ENCODE peak calls at places on chromosomes 1 and 21, in eight cellular contexts. One of them, this sample, is unnamed.

GRCh38 chr1:156073110-156073693 is 9.1 kb downstream of the MEX3A start:
- DNase-seq in sigmoid colon: no peak
- DNase-seq in left ventricle myocardium inferior: no peak
- DNase-seq in IMR-90: no peak
- DNase-seq in GM06990: no peak
- DNase-seq in mammary epithelial cell: no peak
- DNase-seq in adipocyte: no peak
- DNase-seq in GM23248: no peak
- DNase-seq in this sample: no peak

GRCh38 chr1:238139713-238140112 is 249.0 kb upstream of the ZP4 start:
- DNase-seq in sigmoid colon: no peak
- DNase-seq in left ventricle myocardium inferior: no peak
- DNase-seq in IMR-90: no peak
- DNase-seq in GM06990: no peak
- DNase-seq in mammary epithelial cell: peak; percentile 84
- DNase-seq in adipocyte: no peak
- DNase-seq in GM23248: no peak
- DNase-seq in this sample: no peak

GRCh38 chr1:47584249-47584648 is 146.4 kb downstream of the FOXD2 start:
- DNase-seq in sigmoid colon: no peak
- DNase-seq in left ventricle myocardium inferior: no peak
- DNase-seq in IMR-90: no peak
- DNase-seq in GM06990: no peak
- DNase-seq in mammary epithelial cell: no peak
- DNase-seq in adipocyte: no peak
- DNase-seq in GM23248: no peak
- DNase-seq in this sample: no peak

GRCh38 chr1:95012389-95012788 is 60.4 kb downstream of the ALG14 start:
- DNase-seq in sigmoid colon: no peak
- DNase-seq in left ventricle myocardium inferior: no peak
- DNase-seq in IMR-90: peak; percentile 99
- DNase-seq in GM06990: no peak
- DNase-seq in mammary epithelial cell: no peak
- DNase-seq in adipocyte: no peak
- DNase-seq in GM23248: peak; percentile 85
- DNase-seq in this sample: no peak

GRCh38 chr1:247089616-247090375 is 11.2 kb upstream of the ZNF670 start:
- DNase-seq in sigmoid colon: no peak
- DNase-seq in left ventricle myocardium inferior: no peak
- DNase-seq in IMR-90: no peak
- DNase-seq in GM06990: no peak
- DNase-seq in mammary epithelial cell: no peak
- DNase-seq in adipocyte: no peak
- DNase-seq in GM23248: no peak
- DNase-seq in this sample: no peak

GRCh38 chr1:222369991-222370910 is 177.7 kb downstream of the HHIPL2 start:
- DNase-seq in sigmoid colon: no peak
- DNase-seq in left ventricle myocardium inferior: no peak
- DNase-seq in IMR-90: peak; percentile 97
- DNase-seq in GM06990: no peak
- DNase-seq in mammary epithelial cell: peak; percentile 57
- DNase-seq in adipocyte: peak; percentile 34
- DNase-seq in GM23248: peak; percentile 85
- DNase-seq in this sample: no peak

GRCh38 chr1:38815903-38816627 is 43.5 kb downstream of the RRAGC start:
- DNase-seq in sigmoid colon: no peak
- DNase-seq in left ventricle myocardium inferior: no peak
- DNase-seq in IMR-90: no peak
- DNase-seq in GM06990: peak; percentile 78
- DNase-seq in mammary epithelial cell: no peak
- DNase-seq in adipocyte: no peak
- DNase-seq in GM23248: peak; percentile 29
- DNase-seq in this sample: peak; percentile 87

GRCh38 chr1:28326980-28327379 is 1.9 kb upstream of the MED18 start:
- DNase-seq in sigmoid colon: no peak
- DNase-seq in left ventricle myocardium inferior: no peak
- DNase-seq in IMR-90: peak; percentile 12
- DNase-seq in GM06990: no peak
- DNase-seq in mammary epithelial cell: peak; percentile 74
- DNase-seq in adipocyte: no peak
- DNase-seq in GM23248: peak; percentile 30
- DNase-seq in this sample: peak; percentile 38

GRCh38 chr1:104801344-104801743 is 1051.6 kb downstream of the AMY1C start:
- DNase-seq in sigmoid colon: no peak
- DNase-seq in left ventricle myocardium inferior: no peak
- DNase-seq in IMR-90: no peak
- DNase-seq in GM06990: no peak
- DNase-seq in mammary epithelial cell: no peak
- DNase-seq in adipocyte: no peak
- DNase-seq in GM23248: no peak
- DNase-seq in this sample: no peak

GRCh38 chr1:183227963-183228649 is 42.0 kb downstream of the LAMC2 start:
- DNase-seq in sigmoid colon: no peak
- DNase-seq in left ventricle myocardium inferior: peak; percentile 36
- DNase-seq in IMR-90: peak; percentile 41
- DNase-seq in GM06990: no peak
- DNase-seq in mammary epithelial cell: no peak
- DNase-seq in adipocyte: peak; percentile 72
- DNase-seq in GM23248: peak; percentile 68
- DNase-seq in this sample: no peak

GRCh38 chr21:45306832-45307571 is 19.3 kb upstream of the POFUT2 start:
- DNase-seq in sigmoid colon: peak; percentile 96
- DNase-seq in left ventricle myocardium inferior: peak; percentile 86
- DNase-seq in IMR-90: peak; percentile 93
- DNase-seq in GM06990: no peak
- DNase-seq in mammary epithelial cell: peak; percentile 55
- DNase-seq in adipocyte: peak; percentile 59
- DNase-seq in GM23248: peak; percentile 74
- DNase-seq in this sample: no peak

GRCh38 chr1:33350611-33351280 is 29.8 kb upstream of the A3GALT2 start:
- DNase-seq in sigmoid colon: no peak
- DNase-seq in left ventricle myocardium inferior: no peak
- DNase-seq in IMR-90: no peak
- DNase-seq in GM06990: no peak
- DNase-seq in mammary epithelial cell: no peak
- DNase-seq in adipocyte: no peak
- DNase-seq in GM23248: no peak
- DNase-seq in this sample: no peak

GRCh38 chr1:101200513-101200912 is 36.3 kb upstream of the S1PR1 start:
- DNase-seq in sigmoid colon: no peak
- DNase-seq in left ventricle myocardium inferior: no peak
- DNase-seq in IMR-90: peak; percentile 93
- DNase-seq in GM06990: no peak
- DNase-seq in mammary epithelial cell: peak; percentile 75
- DNase-seq in adipocyte: peak; percentile 84
- DNase-seq in GM23248: peak; percentile 95
- DNase-seq in this sample: no peak

GRCh38 chr1:39639333-39640130 is at the start of gene HEYL:
- DNase-seq in sigmoid colon: peak; percentile 82
- DNase-seq in left ventricle myocardium inferior: peak; percentile 85
- DNase-seq in IMR-90: peak; percentile 19
- DNase-seq in GM06990: peak; percentile 39
- DNase-seq in mammary epithelial cell: no peak
- DNase-seq in adipocyte: no peak
- DNase-seq in GM23248: peak; percentile 59
- DNase-seq in this sample: no peak

GRCh38 chr1:28144203-28145135 is 32.0 kb downstream of the PTAFR start:
- DNase-seq in sigmoid colon: no peak
- DNase-seq in left ventricle myocardium inferior: no peak
- DNase-seq in IMR-90: peak; percentile 80
- DNase-seq in GM06990: peak; percentile 90
- DNase-seq in mammary epithelial cell: peak; percentile 94
- DNase-seq in adipocyte: peak; percentile 21
- DNase-seq in GM23248: peak; percentile 74
- DNase-seq in this sample: peak; percentile 26

GRCh38 chr1:179146476-179146875 is 64.6 kb downstream of the TOR3A start:
- DNase-seq in sigmoid colon: no peak
- DNase-seq in left ventricle myocardium inferior: no peak
- DNase-seq in IMR-90: no peak
- DNase-seq in GM06990: no peak
- DNase-seq in mammary epithelial cell: no peak
- DNase-seq in adipocyte: no peak
- DNase-seq in GM23248: no peak
- DNase-seq in this sample: no peak

GRCh38 chr1:229694053-229694693 is 68.1 kb downstream of the URB2 start:
- DNase-seq in sigmoid colon: peak; percentile 95
- DNase-seq in left ventricle myocardium inferior: peak; percentile 83
- DNase-seq in IMR-90: peak; percentile 81
- DNase-seq in GM06990: no peak
- DNase-seq in mammary epithelial cell: no peak
- DNase-seq in adipocyte: peak; percentile 51
- DNase-seq in GM23248: peak; percentile 92
- DNase-seq in this sample: no peak

GRCh38 chr1:223713546-223714420 is 1.4 kb downstream of the CAPN2 start:
- DNase-seq in sigmoid colon: no peak
- DNase-seq in left ventricle myocardium inferior: no peak
- DNase-seq in IMR-90: peak; percentile 26
- DNase-seq in GM06990: no peak
- DNase-seq in mammary epithelial cell: peak; percentile 68
- DNase-seq in adipocyte: peak; percentile 37
- DNase-seq in GM23248: peak; percentile 37
- DNase-seq in this sample: no peak

GRCh38 chr1:223712856-223713494 is 636 bp downstream of the CAPN2 start:
- DNase-seq in sigmoid colon: peak; percentile 74
- DNase-seq in left ventricle myocardium inferior: peak; percentile 47
- DNase-seq in IMR-90: no peak
- DNase-seq in GM06990: no peak
- DNase-seq in mammary epithelial cell: no peak
- DNase-seq in adipocyte: peak; percentile 59
- DNase-seq in GM23248: peak; percentile 58
- DNase-seq in this sample: no peak

GRCh38 chr1:223715710-223716103 is 3.4 kb downstream of the CAPN2 start:
- DNase-seq in sigmoid colon: no peak
- DNase-seq in left ventricle myocardium inferior: no peak
- DNase-seq in IMR-90: no peak
- DNase-seq in GM06990: no peak
- DNase-seq in mammary epithelial cell: no peak
- DNase-seq in adipocyte: no peak
- DNase-seq in GM23248: no peak
- DNase-seq in this sample: no peak

GRCh38 chr1:223714849-223715709 is 2.7 kb downstream of the CAPN2 start:
- DNase-seq in sigmoid colon: no peak
- DNase-seq in left ventricle myocardium inferior: no peak
- DNase-seq in IMR-90: peak; percentile 96
- DNase-seq in GM06990: no peak
- DNase-seq in mammary epithelial cell: peak; percentile 93
- DNase-seq in adipocyte: peak; percentile 91
- DNase-seq in GM23248: peak; percentile 89
- DNase-seq in this sample: no peak

DNA sequence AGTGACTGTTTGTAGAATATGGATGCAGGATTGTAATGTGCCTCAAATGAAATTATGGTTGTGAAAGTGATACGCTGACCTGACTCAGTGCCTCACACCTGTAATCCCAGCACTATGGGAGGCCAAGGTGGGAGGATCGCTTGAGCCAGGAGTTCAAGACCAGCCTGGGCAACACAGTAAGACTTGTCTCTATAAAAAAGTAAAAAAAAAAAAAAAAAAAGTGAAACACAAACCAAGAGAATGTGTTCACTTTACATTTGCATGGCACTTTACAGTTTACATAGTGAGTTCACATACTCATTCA is 2.0 kb downstream of the CAPN2 start:
- DNase-seq in sigmoid colon: no peak
- DNase-seq in left ventricle myocardium inferior: no peak
- DNase-seq in IMR-90: no peak
- DNase-seq in GM06990: no peak
- DNase-seq in mammary epithelial cell: no peak
- DNase-seq in adipocyte: no peak
- DNase-seq in GM23248: no peak
- DNase-seq in this sample: no peak
- H3K4me3 ChIP-seq in sigmoid colon: no peak overlapping the region
- H3K4me3 ChIP-seq in left ventricle myocardium inferior: peak overlapping the region; percentile 90
- H3K4me3 ChIP-seq in IMR-90: peak overlapping the region; percentile 99
- H3K4me3 ChIP-seq in GM06990: peak overlapping the region; percentile 89
- H3K4me3 ChIP-seq in mammary epithelial cell: peak overlapping the region; percentile 88
- H3K4me3 ChIP-seq in adipocyte: peak overlapping the region; percentile 96
- H3K4me3 ChIP-seq in GM23248: peak overlapping the region; percentile 89
- H3K4me3 ChIP-seq in this sample: no peak overlapping the region

GRCh38 chr1:65527211-65527610 is 106.7 kb downstream of the LEPR start:
- DNase-seq in sigmoid colon: no peak
- DNase-seq in left ventricle myocardium inferior: no peak
- DNase-seq in IMR-90: peak; percentile 41
- DNase-seq in GM06990: no peak
- DNase-seq in mammary epithelial cell: peak; percentile 17
- DNase-seq in adipocyte: peak; percentile 86
- DNase-seq in GM23248: peak; percentile 88
- DNase-seq in this sample: no peak
- H3K4me3 ChIP-seq in sigmoid colon: peak overlapping the region; percentile 1
- H3K4me3 ChIP-seq in left ventricle myocardium inferior: peak overlapping the region; percentile 75
- H3K4me3 ChIP-seq in IMR-90: no peak overlapping the region
- H3K4me3 ChIP-seq in GM06990: no peak overlapping the region
- H3K4me3 ChIP-seq in mammary epithelial cell: no peak overlapping the region
- H3K4me3 ChIP-seq in adipocyte: peak overlapping the region; percentile 73
- H3K4me3 ChIP-seq in GM23248: peak overlapping the region; percentile 63
- H3K4me3 ChIP-seq in this sample: no peak overlapping the region

DNA sequence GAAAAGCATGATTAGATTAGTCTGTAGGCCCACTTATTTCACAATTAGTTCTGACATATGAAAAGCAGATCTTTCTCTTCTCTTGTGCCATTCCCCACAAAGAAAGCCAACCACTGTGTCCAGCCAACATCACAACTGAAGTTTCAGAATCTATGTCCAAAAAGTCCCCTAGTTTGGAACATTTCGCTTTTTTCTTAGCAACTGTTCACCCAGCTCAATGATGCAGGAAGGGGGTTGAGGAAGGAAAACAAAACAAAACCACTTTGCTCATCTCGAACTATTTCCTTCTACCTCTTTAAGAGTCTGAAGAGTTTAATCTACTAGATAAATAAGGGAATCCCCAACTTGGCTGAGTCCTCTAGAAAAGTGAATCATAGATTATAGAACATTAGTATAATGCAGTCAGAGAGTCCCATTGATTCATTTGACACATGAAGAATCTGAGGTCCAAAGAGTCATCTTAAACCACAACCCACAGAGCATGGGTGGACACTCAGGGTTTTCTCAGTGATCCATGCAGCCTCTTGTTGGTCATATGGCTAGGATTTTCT is 159.3 kb upstream of the SGIP1 start:
- DNase-seq in sigmoid colon: no peak
- DNase-seq in left ventricle myocardium inferior: no peak
- DNase-seq in IMR-90: peak; percentile 95
- DNase-seq in GM06990: peak; percentile 83
- DNase-seq in mammary epithelial cell: peak; percentile 90
- DNase-seq in adipocyte: peak; percentile 75
- DNase-seq in GM23248: peak; percentile 93
- DNase-seq in this sample: peak; percentile 8
- H3K4me3 ChIP-seq in sigmoid colon: no peak overlapping the region
- H3K4me3 ChIP-seq in left ventricle myocardium inferior: no peak overlapping the region
- H3K4me3 ChIP-seq in IMR-90: no peak overlapping the region
- H3K4me3 ChIP-seq in GM06990: no peak overlapping the region
- H3K4me3 ChIP-seq in mammary epithelial cell: no peak overlapping the region
- H3K4me3 ChIP-seq in adipocyte: no peak overlapping the region
- H3K4me3 ChIP-seq in GM23248: peak overlapping the region; percentile 25
- H3K4me3 ChIP-seq in this sample: no peak overlapping the region

DNA sequence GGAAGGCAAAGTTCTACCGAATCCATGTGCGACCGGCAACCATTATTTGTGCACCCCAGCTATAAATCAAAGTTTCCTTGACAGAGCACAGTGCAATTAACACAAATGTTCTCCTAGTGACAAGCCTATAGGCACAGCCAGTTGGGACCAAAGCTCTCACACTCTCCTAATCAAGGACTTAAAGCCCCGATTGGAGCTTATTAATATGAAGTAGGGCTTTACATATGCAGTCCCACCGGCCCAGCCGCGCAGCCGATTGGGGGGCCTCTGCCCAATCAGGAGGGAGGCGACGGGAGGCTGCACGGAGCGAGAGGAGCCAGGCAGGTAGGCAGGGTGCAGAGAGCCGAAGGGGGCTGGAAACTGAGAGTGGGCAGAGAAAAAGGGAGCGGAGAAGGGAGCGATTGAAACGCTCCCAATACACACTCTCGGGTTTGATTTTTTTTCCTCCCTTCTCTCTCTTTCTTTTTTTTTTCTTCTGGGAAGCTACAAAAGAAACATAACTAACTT is at the start of gene ESRRG:
- DNase-seq in sigmoid colon: no peak
- DNase-seq in left ventricle myocardium inferior: peak; percentile 64
- DNase-seq in IMR-90: peak; percentile 17
- DNase-seq in GM06990: no peak
- DNase-seq in mammary epithelial cell: no peak
- DNase-seq in adipocyte: peak; percentile 48
- DNase-seq in GM23248: no peak
- DNase-seq in this sample: no peak
- H3K4me3 ChIP-seq in sigmoid colon: peak within 1 kb of the TSS; percentile 43
- H3K4me3 ChIP-seq in left ventricle myocardium inferior: peak within 1 kb of the TSS; percentile 65
- H3K4me3 ChIP-seq in IMR-90: peak within 1 kb of the TSS; percentile 37
- H3K4me3 ChIP-seq in GM06990: no peak within 1 kb of the TSS
- H3K4me3 ChIP-seq in mammary epithelial cell: peak within 1 kb of the TSS; percentile 36
- H3K4me3 ChIP-seq in adipocyte: peak within 1 kb of the TSS; percentile 76
- H3K4me3 ChIP-seq in GM23248: peak within 1 kb of the TSS; percentile 27
- H3K4me3 ChIP-seq in this sample: no peak within 1 kb of the TSS